ENCODE peak calls at places on chromosomes 12 and 14, in four cellular contexts. F, U, A and H are unnamed samples.

GRCh38 chr12:32568241-32568640 is 110.9 kb upstream of the DNM1L start:
- DNase-seq in F (no peak), A (no peak), U (no peak), H (peak)

GRCh38 chr14:105156414-105157375 is 11.9 kb downstream of the JAG2 start:
- DNase-seq in A (no peak), U (no peak), F (no peak), H (no peak)

GRCh38 chr14:55773297-55773696 is 193.3 kb downstream of the KTN1 start:
- DNase-seq in F (no peak), A (no peak), U (no peak), H (no peak)

GRCh38 chr12:98973395-98973794 is 328.3 kb downstream of the APAF1 start:
- DNase-seq in U (no peak), A (no peak), F (no peak), H (peak)

GRCh38 chr14:32077081-32078029 is at the start of gene ARHGAP5:
- DNase-seq in A (peak), U (peak), F (peak), H (peak)

GRCh38 chr12:104370989-104371870 is 67.7 kb downstream of the EID3 start:
- DNase-seq in U (no peak), F (peak), A (no peak), H (peak)

GRCh38 chr14:78342879-78343278 is 172.7 kb downstream of the NRXN3 start:
- DNase-seq in F (no peak), A (no peak), U (no peak), H (no peak)

GRCh38 chr12:57832966-57833365 is 13.6 kb downstream of the CTDSP2 start:
- DNase-seq in A (no peak), U (no peak), F (no peak), H (no peak)

GRCh38 chr12:109139360-109139759 is 23.0 kb downstream of the ACACB start:
- DNase-seq in F (no peak), A (no peak), U (no peak), H (no peak)

GRCh38 chr14:64060648-64061096 is 207.9 kb downstream of the SYNE2 start:
- DNase-seq in A (peak), U (peak), F (no peak), H (peak)